ENCODE peak calls at places on chromosomes 11 and 22, in five cellular contexts. A is fibroblast of lung, C is mesenchymal stem cell, J is right atrium auricular region, I is tibial artery. M is an unnamed sample.

GRCh38 chr11:78226684-78227680 is 38.3 kb downstream of the USP35 start:
- DNase-seq in I (no peak), A (no peak), C (no peak), J (peak; percentile 52), M (no peak)

GRCh38 chr22:25282346-25282670 is 62.9 kb downstream of the CRYBB2 start:
- DNase-seq in C (no peak), J (no peak), I (no peak), A (no peak), M (no peak)

GRCh38 chr22:17098379-17098819 is 13.6 kb downstream of the IL17RA start:
- DNase-seq in A (no peak), I (peak; percentile 48), C (no peak), J (no peak), M (no peak)

GRCh38 chr11:120627535-120628163 is 116.1 kb downstream of the GRIK4 start:
- DNase-seq in A (no peak), J (no peak), I (no peak), C (no peak), M (no peak)

GRCh38 chr11:1487091-1487850 is 692 bp upstream of the MOB2 start:
- DNase-seq in A (no peak), C (no peak), J (no peak), I (peak; percentile 33), M (no peak)

GRCh38 chr22:49576241-49577141 is 251.2 kb downstream of the BRD1 start:
- DNase-seq in A (no peak), I (no peak), C (no peak), J (no peak), M (no peak)

GRCh38 chr11:77080643-77081210 is 14.0 kb downstream of the CAPN5 start:
- DNase-seq in J (no peak), C (peak; percentile 61), A (peak; percentile 43), I (peak; percentile 16), M (peak; percentile 24)

GRCh38 chr22:20601308-20601707 is 93.9 kb downstream of the MED15 start:
- DNase-seq in J (no peak), C (no peak), I (no peak), A (no peak), M (no peak)

GRCh38 chr11:133902506-133902905 is 54.3 kb downstream of the IGSF9B start:
- DNase-seq in A (no peak), I (no peak), C (no peak), J (no peak), M (no peak)

GRCh38 chr11:57426439-57426753 is 525 bp downstream of the SLC43A3 start:
- DNase-seq in A (no peak), I (no peak), J (no peak), C (no peak), M (no peak)

GRCh38 chr11:120547301-120547700 is 35.8 kb downstream of the GRIK4 start:
- DNase-seq in J (no peak), C (peak; percentile 85), I (no peak), A (peak; percentile 30), M (no peak)

GRCh38 chr11:108592591-108593213 is 866 bp downstream of the EXPH5 start:
- DNase-seq in C (peak; percentile 21), J (no peak), A (peak; percentile 16), I (peak; percentile 23), M (peak; percentile 58)

GRCh38 chr22:20807315-20807752 is 33.4 kb downstream of the SERPIND1 start:
- DNase-seq in J (no peak), I (no peak), A (peak; percentile 81), C (peak; percentile 96), M (peak; percentile 86)

GRCh38 chr22:46942816-46943783 is 180.7 kb downstream of the TBC1D22A start:
- DNase-seq in A (no peak), I (no peak), J (peak; percentile 70), C (no peak), M (no peak)

GRCh38 chr11:31655483-31655882 is 145.9 kb downstream of the ELP4 start:
- DNase-seq in J (no peak), C (peak; percentile 41), I (no peak), A (peak; percentile 96), M (peak; percentile 34)

GRCh38 chr22:19849800-19850481 is 4.7 kb downstream of the GNB1L start:
- DNase-seq in A (no peak), J (peak; percentile 46), I (no peak), C (peak; percentile 25), M (no peak)

GRCh38 chr11:889261-889660 is 21.3 kb downstream of the CHID1 start:
- DNase-seq in I (no peak), C (no peak), A (no peak), J (no peak), M (no peak)

GRCh38 chr11:79902493-79902892 is 461.7 kb upstream of the TENM4 start:
- DNase-seq in J (no peak), A (peak; percentile 11), C (peak; percentile 62), I (no peak), M (peak; percentile 44)

GRCh38 chr11:105937738-105938137 is 84.3 kb downstream of the MSANTD4 start:
- DNase-seq in I (no peak), C (peak; percentile 82), J (no peak), A (peak; percentile 58), M (no peak)

DNA sequence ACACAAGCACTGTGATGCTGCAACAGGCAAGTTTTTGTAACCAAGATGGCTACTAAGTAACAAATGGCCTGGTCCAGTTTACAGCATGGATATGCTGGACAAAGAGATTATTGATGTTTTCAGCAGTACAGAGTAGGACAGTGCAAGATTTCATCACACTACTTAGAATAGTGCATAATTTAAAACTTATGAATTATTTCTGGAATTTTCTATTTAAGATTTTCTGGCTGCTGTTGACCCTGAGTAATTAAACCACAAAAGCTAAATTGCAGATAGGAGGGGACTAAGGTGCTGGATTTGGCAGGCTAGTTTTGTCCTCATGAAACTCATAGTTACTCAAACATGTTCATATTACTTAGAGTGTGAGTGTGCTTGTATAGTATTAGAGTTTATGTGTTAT is 33.1 kb downstream of the CEP295 start:
- DNase-seq in C (no peak), A (no peak), I (no peak), J (no peak), M (no peak)
- H3K36me3 ChIP-seq in C (peaks cover 82% of the 10 kb centered on the region), A (peaks cover 6% of the 10 kb centered on the region), I (peaks cover 74% of the 10 kb centered on the region), J (peaks cover 67% of the 10 kb centered on the region), M (peaks cover 69% of the 10 kb centered on the region)

GRCh38 chr11:75516886-75517285 is 8.9 kb downstream of the GDPD5 start:
- DNase-seq in A (no peak), I (no peak), C (no peak), J (no peak), M (no peak)
- H3K4me1 ChIP-seq in A (no peaks in the 10 kb centered on the region), I (no peaks in the 10 kb centered on the region), C (peaks cover 3% of the 10 kb centered on the region), J (no peaks in the 10 kb centered on the region), M (no peaks in the 10 kb centered on the region)

DNA sequence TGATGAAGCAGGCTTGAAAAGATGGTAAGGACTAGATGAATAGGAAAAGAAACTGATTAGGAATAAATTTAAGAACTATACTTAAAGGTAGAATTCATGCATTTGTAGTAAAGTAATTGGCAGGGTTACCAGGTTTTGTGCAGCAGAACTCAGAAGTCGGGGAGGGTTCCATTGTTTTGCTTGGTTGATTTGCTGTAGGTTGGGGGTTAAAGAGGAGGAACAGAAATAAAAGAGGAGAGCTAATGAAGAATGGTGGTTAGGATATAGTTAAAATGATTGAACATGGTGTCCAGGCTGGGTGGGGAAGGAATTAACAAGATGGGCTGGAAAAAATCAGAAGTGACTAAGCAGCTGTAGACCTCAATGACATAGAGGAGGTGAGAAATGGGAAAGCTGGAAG is 5.5 kb upstream of the SPON1 start:
- DNase-seq in A (no peak), C (no peak), I (no peak), J (no peak), M (no peak)
- H3K36me3 ChIP-seq in A (no peaks in the 10 kb centered on the region), C (no peaks in the 10 kb centered on the region), I (no peaks in the 10 kb centered on the region), J (no peaks in the 10 kb centered on the region), M (no peaks in the 10 kb centered on the region)

DNA sequence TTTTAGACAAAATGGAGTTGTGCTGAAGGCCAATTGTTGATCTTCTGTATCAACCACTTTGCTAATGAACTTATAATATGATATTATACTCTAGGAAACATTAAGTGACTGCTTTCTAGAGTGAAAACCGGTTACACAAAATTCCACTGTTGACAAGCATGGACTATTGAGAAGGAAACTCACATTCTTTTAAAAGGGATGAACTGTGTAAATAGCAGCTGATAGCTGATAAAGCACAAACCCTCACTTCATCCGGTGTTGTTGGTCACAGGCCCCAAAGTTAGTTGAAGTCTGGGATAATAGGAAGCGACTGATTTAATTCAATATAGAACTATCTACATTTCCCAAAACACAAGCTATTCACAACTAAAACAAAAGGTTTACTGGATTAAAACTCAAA is 255.0 kb downstream of the CADM1 start:
- DNase-seq in J (no peak), C (no peak), A (no peak), I (no peak), M (no peak)
- H3K4me1 ChIP-seq in J (peaks cover 6% of the 10 kb centered on the region), C (peaks cover 3% of the 10 kb centered on the region), A (peaks cover 3% of the 10 kb centered on the region), I (no peaks in the 10 kb centered on the region), M (no peaks in the 10 kb centered on the region)

DNA sequence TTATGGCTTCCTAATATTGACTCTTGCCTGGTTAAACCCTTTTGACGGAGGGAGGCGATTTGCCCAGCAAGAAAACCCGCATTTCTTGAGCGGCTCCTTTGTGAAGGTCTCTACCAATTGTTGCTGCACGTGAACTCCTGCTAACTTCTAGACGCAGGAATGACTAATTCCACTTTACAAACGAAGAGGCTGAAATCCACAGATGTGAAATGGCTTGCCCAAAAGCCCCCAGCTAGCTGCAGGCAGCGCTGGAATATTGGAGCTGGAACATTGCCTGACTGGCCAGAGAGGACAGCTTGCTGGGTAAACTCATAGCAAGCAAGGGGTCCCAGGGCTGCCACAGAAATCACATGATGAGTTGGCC is 542 bp downstream of the GCAT start:
- DNase-seq in A (peak; percentile 56), C (peak; percentile 67), J (no peak), I (no peak), M (peak; percentile 52)
- H3K36me3 ChIP-seq in A (no peaks in the 10 kb centered on the region), C (peaks cover 2% of the 10 kb centered on the region), J (no peaks in the 10 kb centered on the region), I (no peaks in the 10 kb centered on the region), M (peaks cover under 1% of the 10 kb centered on the region)

GRCh38 chr22:33063611-33064010 is 5.4 kb upstream of the SYN3 start:
- DNase-seq in A (no peak), C (no peak), I (no peak), J (no peak), M (no peak)
- H3K4me1 ChIP-seq in A (no peaks in the 10 kb centered on the region), C (no peaks in the 10 kb centered on the region), I (no peaks in the 10 kb centered on the region), J (no peaks in the 10 kb centered on the region), M (no peaks in the 10 kb centered on the region)

GRCh38 chr11:128714881-128715280 is 21.0 kb downstream of the FLI1 start:
- DNase-seq in J (no peak), C (peak; percentile 99), I (no peak), A (peak; percentile 100), M (peak; percentile 95)
- H3K36me3 ChIP-seq in J (no peaks in the 10 kb centered on the region), C (no peaks in the 10 kb centered on the region), I (no peaks in the 10 kb centered on the region), A (no peaks in the 10 kb centered on the region), M (no peaks in the 10 kb centered on the region)

M was measured in adipocyte.